ENCODE peak calls at places on chromosomes 1 and 21, in five cellular contexts. C is breast epithelium, L is thoracic aorta, M is ovary, R is uterus. F is an unnamed sample.

GRCh38 chr1:210446479-210446878 is 117.8 kb downstream of the HHAT start:
- DNase-seq in M (no peak), C (no peak), R (no peak), L (no peak), F (no peak)

GRCh38 chr1:183962903-183963302 is 74.6 kb downstream of the COLGALT2 start:
- DNase-seq in L (no peak), R (no peak), M (no peak), C (no peak), F (no peak)

GRCh38 chr1:3443759-3444697 is 10.4 kb upstream of the ARHGEF16 start:
- DNase-seq in R (no peak), M (no peak), C (no peak), L (no peak), F (no peak)

GRCh38 chr1:92862605-92863004 is 30.8 kb downstream of the RPL5 start:
- DNase-seq in M (no peak), R (no peak), C (no peak), L (no peak), F (no peak)

GRCh38 chr1:156295391-156295947 is at the start of gene GLMP:
- DNase-seq in M (peak), R (peak), C (peak), L (no peak), F (peak)

GRCh38 chr1:2639203-2639602 is 6.4 kb upstream of the MMEL1 start:
- DNase-seq in M (no peak), R (no peak), L (no peak), C (no peak), F (no peak)

GRCh38 chr1:111334169-111334568 is 43.5 kb downstream of the CHIA start:
- DNase-seq in M (no peak), L (no peak), C (no peak), R (no peak), F (no peak)

GRCh38 chr1:231026576-231026975 is 13.5 kb downstream of the FAM89A start:
- DNase-seq in C (no peak), L (no peak), M (no peak), R (no peak), F (no peak)

GRCh38 chr1:208053661-208054060 is 142.7 kb upstream of the CD34 start:
- DNase-seq in C (no peak), M (no peak), L (no peak), R (no peak), F (no peak)

GRCh38 chr1:169202836-169203235 is 96.3 kb downstream of the ATP1B1 start:
- DNase-seq in M (no peak), R (no peak), C (no peak), L (no peak), F (no peak)

GRCh38 chr1:222167111-222167510 is 380.8 kb downstream of the HHIPL2 start:
- DNase-seq in C (no peak), R (no peak), L (no peak), M (no peak), F (no peak)

GRCh38 chr1:167297222-167298214 is 76.8 kb downstream of the POU2F1 start:
- DNase-seq in R (no peak), L (no peak), M (no peak), C (no peak), F (peak)

GRCh38 chr1:24586970-24587820 is 31.3 kb downstream of the NCMAP start:
- DNase-seq in R (no peak), L (no peak), C (peak), M (no peak), F (no peak)

GRCh38 chr1:200525167-200526123 is 95.1 kb downstream of the KIF14 start:
- DNase-seq in R (peak), C (no peak), M (no peak), L (no peak), F (no peak)

GRCh38 chr1:16720403-16721223 is 19.7 kb upstream of the RNU1-4 start:
- DNase-seq in C (no peak), M (peak), R (no peak), L (no peak), F (no peak)

GRCh38 chr1:228955691-228956090 is 220.4 kb downstream of the RHOU start:
- DNase-seq in L (no peak), M (no peak), R (no peak), C (no peak), F (no peak)

GRCh38 chr1:236051107-236051885 is 13.6 kb downstream of the NID1 start:
- DNase-seq in R (no peak), M (peak), L (no peak), C (no peak), F (no peak)

GRCh38 chr1:233019083-233019482 is 68.7 kb downstream of the NTPCR start:
- DNase-seq in R (no peak), M (no peak), C (no peak), L (no peak), F (no peak)

GRCh38 chr1:193019442-193020026 is 39.6 kb downstream of the UCHL5 start:
- DNase-seq in L (no peak), C (no peak), M (no peak), R (no peak), F (no peak)

GRCh38 chr1:246032111-246032551 is 474.9 kb downstream of the SMYD3 start:
- DNase-seq in M (no peak), L (no peak), C (no peak), R (no peak), F (no peak)

GRCh38 chr1:97093742-97094141 is 372.2 kb downstream of the PTBP2 start:
- DNase-seq in L (no peak), M (no peak), R (no peak), C (no peak), F (no peak)

GRCh38 chr1:186628910-186629309 is 51.3 kb downstream of the PTGS2 start:
- DNase-seq in C (no peak), R (no peak), L (no peak), M (no peak), F (no peak)

GRCh38 chr1:34885405-34886247 is 26.1 kb upstream of the SMIM12 start:
- DNase-seq in L (no peak), M (peak), R (no peak), C (no peak), F (no peak)

GRCh38 chr1:119010201-119010600 is 22.1 kb upstream of the TBX15 start:
- DNase-seq in R (no peak), M (no peak), L (no peak), C (no peak), F (no peak)

DNA sequence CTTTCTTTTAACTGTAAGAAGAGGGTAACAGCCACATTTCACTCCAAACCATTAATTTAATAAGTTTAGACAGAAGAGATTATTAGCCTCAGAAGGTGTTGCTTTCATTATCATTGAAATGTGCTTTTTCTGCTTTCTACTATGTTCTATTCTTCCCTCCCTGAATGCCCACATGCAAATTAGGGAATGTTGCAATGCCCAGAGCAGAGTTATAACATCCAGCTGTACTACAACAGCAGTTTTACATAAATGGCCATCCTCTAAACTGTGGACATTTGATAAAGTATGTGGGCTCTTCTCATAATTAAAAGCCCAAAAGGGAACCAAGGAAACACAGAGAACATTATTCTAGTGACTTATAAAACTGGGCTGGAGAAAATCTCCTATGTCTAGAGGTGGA is 82.2 kb upstream of the SOD1 start:
- DNase-seq in R (no peak), M (no peak), L (no peak), C (no peak), F (no peak)
- H3K4me3 ChIP-seq in R (no peak), M (no peak), L (no peak), C (no peak), F (no peak)

GRCh38 chr1:178282949-178283367 is 189.1 kb downstream of the RASAL2 start:
- DNase-seq in M (no peak), L (no peak), C (no peak), R (no peak), F (no peak)
- TF ChIP-seq CTCF in M (peak), L (peak), C (peak), R (no peak), F (no peak)

DNA sequence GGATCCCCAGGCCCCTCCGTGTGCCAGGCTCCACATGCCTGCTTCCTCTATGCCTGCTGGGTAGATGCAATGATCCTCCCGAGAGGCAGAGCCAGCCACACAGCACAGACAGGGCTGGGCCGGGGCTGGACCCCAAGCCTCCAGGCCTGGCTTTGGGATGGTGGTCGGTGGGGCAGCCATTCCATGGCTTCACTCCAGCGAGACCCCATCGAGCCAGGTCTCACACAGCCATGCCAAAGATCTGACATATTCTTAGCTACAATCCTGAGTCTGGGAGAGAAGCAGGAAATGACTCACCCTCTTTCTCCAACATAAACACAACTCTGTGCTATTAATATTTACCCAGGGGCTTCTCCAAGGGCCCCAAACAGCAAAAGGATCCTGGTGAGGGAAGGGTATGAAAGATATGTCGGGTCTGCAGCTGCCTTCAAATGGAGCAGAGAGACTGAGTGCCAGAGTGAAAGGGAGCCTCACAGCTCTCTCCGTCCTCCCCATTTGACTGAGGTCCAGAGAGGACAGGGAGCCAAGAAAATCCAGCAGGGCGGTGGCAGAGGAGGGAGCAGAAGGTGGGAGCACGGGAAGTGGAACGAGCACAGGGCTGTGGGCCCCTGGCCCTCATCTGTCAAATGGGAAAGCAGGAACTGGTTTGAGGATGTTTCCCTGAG is 639.5 kb downstream of the MATN1 start:
- DNase-seq in L (peak), C (no peak), M (no peak), R (peak), F (no peak)
- H3K4me3 ChIP-seq in L (peak), C (no peak), M (no peak), R (no peak), F (no peak)

GRCh38 chr21:31340499-31340898 is 3.6 kb downstream of the TIAM1 start:
- DNase-seq in L (no peak), M (no peak), R (no peak), C (no peak), F (no peak)
- TF ChIP-seq CTCF in L (no peak), M (no peak), R (no peak), C (no peak), F (no peak)

DNA sequence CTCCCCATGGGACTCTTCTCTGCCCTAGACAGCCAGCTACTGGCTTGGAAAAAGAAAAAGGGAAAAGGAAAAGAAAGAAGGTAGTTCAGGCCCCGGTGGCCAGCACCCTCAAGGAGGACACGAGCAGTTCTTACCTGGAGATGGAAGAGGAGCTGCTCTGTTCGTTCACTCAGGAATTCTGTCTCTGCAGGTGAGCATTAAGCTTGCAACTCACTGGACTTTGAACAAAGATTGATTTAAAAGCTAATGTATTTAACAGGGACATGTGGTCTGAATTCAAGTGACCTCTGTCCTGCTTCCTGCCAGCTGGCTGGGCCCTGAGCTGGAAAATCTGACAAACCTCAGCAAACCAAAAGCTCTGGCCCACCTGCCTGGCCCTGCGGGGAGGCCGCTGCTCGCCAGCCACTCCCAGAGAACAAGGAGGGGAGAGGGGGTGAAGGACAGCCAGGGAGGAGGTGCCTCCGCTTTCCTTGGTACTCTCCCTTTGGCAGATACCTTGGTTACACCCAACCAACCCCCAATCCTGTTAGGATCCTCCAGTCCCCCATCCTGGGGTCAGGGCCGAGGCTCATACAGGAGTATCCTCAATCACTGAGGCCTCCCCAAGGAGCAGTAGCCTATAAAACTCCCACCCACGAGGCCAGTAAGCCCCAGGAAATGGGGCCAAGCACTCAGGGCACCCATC is at the start of gene PDZK1:
- DNase-seq in M (no peak), C (no peak), R (no peak), L (no peak), F (no peak)
- H3K4me3 ChIP-seq in M (no peak), C (no peak), R (no peak), L (no peak), F (no peak)

F was measured in gastrocnemius medialis.